ENCODE peak calls at places on chromosomes 4 and X, in seven cellular contexts. L is CD8-positive, alpha-beta T cell; Y is HFF-Myc; K is stimulated activated CD4-positive, alpha-beta T cell treated with anti-CD3 and anti-CD28 coated beads, Interleukin-2, amount 100 ng/mL, for 24 hours; H is T-helper 9 cell; S is stimulated activated naive CD4-positive, alpha-beta T cell treated with Interleukin-2 at 50 U/mL for 16 hours; J is pancreas. C is an unnamed sample.
A peak's percentile ranks its signal among the peaks of the same experiment; 100 is the strongest.

GRCh38 chr4:123832173-123833026 is 435.8 kb downstream of the SPRY1 start:
- DNase-seq in L (no peak), Y (peak; percentile 99), K (no peak), H (no peak), S (no peak), J (no peak), C (peak; percentile 83)

GRCh38 chr4:187227907-187228699 is 504.4 kb upstream of the FAT1 start:
- DNase-seq in L (no peak), Y (no peak), K (no peak), H (no peak), S (no peak), J (no peak), C (peak; percentile 58)

GRCh38 chrX:31251336-31251735 is 179.5 kb upstream of the FTHL17 start:
- DNase-seq in L (no peak), Y (no peak), K (no peak), H (no peak), S (no peak), J (no peak), C (no peak)

GRCh38 chrX:123357941-123358340 is 173.9 kb downstream of the GRIA3 start:
- DNase-seq in L (no peak), Y (no peak), K (no peak), H (no peak), S (no peak), J (no peak), C (no peak)

GRCh38 chrX:47179928-47180255 is 13.7 kb upstream of the UBA1 start:
- DNase-seq in L (no peak), Y (no peak), K (no peak), H (no peak), S (no peak), J (no peak), C (no peak)

GRCh38 chr4:6945052-6945409 is 35.4 kb downstream of the TBC1D14 start:
- DNase-seq in L (no peak), Y (no peak), K (no peak), H (no peak), S (no peak), J (no peak), C (no peak)

GRCh38 chrX:15142084-15142715 is 127.7 kb downstream of the ASB9 start:
- DNase-seq in L (no peak), Y (no peak), K (no peak), H (no peak), S (no peak), J (no peak), C (no peak)

GRCh38 chr4:183348706-183349659 is 26.8 kb upstream of the CLDN24 start:
- DNase-seq in L (no peak), Y (peak; percentile 96), K (peak; percentile 30), H (no peak), S (peak; percentile 24), J (no peak), C (peak; percentile 60)

GRCh38 chr4:48334900-48335384 is 6.4 kb upstream of the SLAIN2 start:
- DNase-seq in L (no peak), Y (no peak), K (no peak), H (no peak), S (no peak), J (no peak), C (peak; percentile 28)

GRCh38 chrX:45667666-45668065 is 467.0 kb upstream of the DIPK2B start:
- DNase-seq in L (no peak), Y (no peak), K (no peak), H (no peak), S (no peak), J (no peak), C (peak; percentile 47)

GRCh38 chrX:120604359-120604782 is 470 bp downstream of the MCTS1 start:
- DNase-seq in L (peak; percentile 52), Y (peak; percentile 11), K (peak; percentile 18), H (peak; percentile 5), S (peak; percentile 10), J (no peak), C (peak; percentile 37)

GRCh38 chr4:94523033-94523590 is 71.4 kb downstream of the PDLIM5 start:
- DNase-seq in L (no peak), Y (no peak), K (no peak), H (no peak), S (no peak), J (no peak), C (no peak)

GRCh38 chrX:56281789-56282188 is 49.6 kb downstream of the KLF8 start:
- DNase-seq in L (no peak), Y (no peak), K (no peak), H (no peak), S (no peak), J (no peak), C (peak; percentile 54)

GRCh38 chr4:33262809-33263208 is 2542.6 kb downstream of the PCDH7 start:
- DNase-seq in L (no peak), Y (peak; percentile 66), K (no peak), H (no peak), S (no peak), J (no peak), C (peak; percentile 64)

GRCh38 chrX:139691493-139691842 is 16.5 kb downstream of the MCF2 start:
- DNase-seq in L (no peak), Y (no peak), K (no peak), H (no peak), S (no peak), J (peak; percentile 19), C (no peak)

GRCh38 chrX:100704581-100705203 is 27.2 kb downstream of the SYTL4 start:
- DNase-seq in L (no peak), Y (no peak), K (no peak), H (no peak), S (no peak), J (no peak), C (no peak)

GRCh38 chrX:114841051-114841450 is 176.4 kb downstream of the IL13RA2 start:
- DNase-seq in L (no peak), Y (no peak), K (no peak), H (no peak), S (no peak), J (no peak), C (peak; percentile 64)

GRCh38 chr4:4288098-4288497 is 1.9 kb downstream of the LYAR start:
- DNase-seq in L (no peak), Y (no peak), K (no peak), H (no peak), S (no peak), J (no peak), C (no peak)

GRCh38 chr4:111943796-111944203 is 201.5 kb upstream of the FAM241A start:
- DNase-seq in L (no peak), Y (no peak), K (no peak), H (no peak), S (no peak), J (peak; percentile 33), C (peak; percentile 47)

GRCh38 chrX:131675596-131676194 is 131.8 kb downstream of the OR13H1 start:
- DNase-seq in L (no peak), Y (no peak), K (no peak), H (no peak), S (no peak), J (no peak), C (peak; percentile 45)

GRCh38 chr4:141455651-141456050 is 180.7 kb upstream of the IL15 start:
- DNase-seq in L (no peak), Y (no peak), K (no peak), H (no peak), S (no peak), J (no peak), C (no peak)

GRCh38 chrX:123736333-123736921 is 3.6 kb upstream of the THOC2 start:
- DNase-seq in L (no peak), Y (peak; percentile 22), K (no peak), H (no peak), S (no peak), J (no peak), C (no peak)

GRCh38 chr4:7857238-7857701 is 82.4 kb downstream of the AFAP1 start:
- DNase-seq in L (no peak), Y (peak; percentile 72), K (no peak), H (no peak), S (no peak), J (no peak), C (peak; percentile 75)

GRCh38 chr4:25484243-25484721 is 107.2 kb downstream of the ANAPC4 start:
- DNase-seq in L (no peak), Y (no peak), K (no peak), H (no peak), S (no peak), J (no peak), C (no peak)

GRCh38 chr4:3039706-3040366 is 34.5 kb downstream of the HTT-AS start:
- DNase-seq in L (no peak), Y (no peak), K (no peak), H (no peak), S (no peak), J (no peak), C (no peak)

GRCh38 chrX:150446995-150447394 is 83.9 kb downstream of the MAMLD1 start:
- DNase-seq in L (no peak), Y (no peak), K (no peak), H (no peak), S (no peak), J (no peak), C (no peak)

GRCh38 chrX:48648299-48648698 is 35.3 kb upstream of the WAS start:
- DNase-seq in L (peak; percentile 55), Y (peak; percentile 9), K (peak; percentile 25), H (peak; percentile 4), S (peak; percentile 20), J (no peak), C (peak; percentile 59)

GRCh38 chrX:56314334-56314733 is 82.2 kb downstream of the KLF8 start:
- DNase-seq in L (no peak), Y (no peak), K (no peak), H (no peak), S (no peak), J (no peak), C (no peak)

GRCh38 chr4:93710101-93710846 is 118.3 kb upstream of the ATOH1 start:
- DNase-seq in L (no peak), Y (no peak), K (no peak), H (no peak), S (no peak), J (no peak), C (peak; percentile 49)

GRCh38 chrX:42241421-42241820 is 318.1 kb upstream of the CASK start:
- DNase-seq in L (no peak), Y (no peak), K (no peak), H (no peak), S (no peak), J (no peak), C (no peak)

GRCh38 chr4:85952982-85953650 is 406.7 kb downstream of the MAPK10 start:
- DNase-seq in L (no peak), Y (no peak), K (no peak), H (no peak), S (no peak), J (no peak), C (no peak)

C was measured in PC-3.